ENCODE peak calls at places on chromosomes 16 and 17, in four cellular contexts. One of them, this sample, is unnamed.

GRCh38 chr17:78252111-78252634 is 20.7 kb downstream of the TMEM235 start:
- DNase-seq in WTC11: no peak
- DNase-seq in K562: no peak
- DNase-seq in HepG2: no peak
- DNase-seq in this sample: no peak

GRCh38 chr16:29743827-29744531 is 1.8 kb downstream of the C16orf54 start:
- DNase-seq in WTC11: no peak
- DNase-seq in K562: no peak
- DNase-seq in HepG2: no peak
- DNase-seq in this sample: no peak

GRCh38 chr17:79630821-79631639 is 20.2 kb upstream of the RBFOX3 start:
- DNase-seq in WTC11: peak; percentile 3
- DNase-seq in K562: no peak
- DNase-seq in HepG2: no peak
- DNase-seq in this sample: peak; percentile 22

GRCh38 chr16:318628-319027 is 33.9 kb downstream of the AXIN1 start:
- DNase-seq in WTC11: peak; percentile 82
- DNase-seq in K562: no peak
- DNase-seq in HepG2: peak; percentile 32
- DNase-seq in this sample: peak; percentile 58

GRCh38 chr17:75927286-75927922 is 13.4 kb downstream of the FBF1 start:
- DNase-seq in WTC11: peak; percentile 63
- DNase-seq in K562: peak; percentile 81
- DNase-seq in HepG2: peak; percentile 52
- DNase-seq in this sample: peak; percentile 75

GRCh38 chr16:85394511-85395206 is 218.5 kb upstream of the GSE1 start:
- DNase-seq in WTC11: peak; percentile 19
- DNase-seq in K562: no peak
- DNase-seq in HepG2: no peak
- DNase-seq in this sample: no peak

GRCh38 chr16:57759131-57759530 is 23.6 kb downstream of the KATNB1 start:
- DNase-seq in WTC11: no peak
- DNase-seq in K562: no peak
- DNase-seq in HepG2: no peak
- DNase-seq in this sample: no peak

GRCh38 chr17:76153640-76154039 is 12.6 kb upstream of the FOXJ1 start:
- DNase-seq in WTC11: no peak
- DNase-seq in K562: no peak
- DNase-seq in HepG2: peak; percentile 58
- DNase-seq in this sample: no peak

GRCh38 chr16:84985079-84986065 is 26.0 kb downstream of the ZDHHC7 start:
- DNase-seq in WTC11: no peak
- DNase-seq in K562: peak; percentile 41
- DNase-seq in HepG2: no peak
- DNase-seq in this sample: no peak

GRCh38 chr17:74759243-74759801 is 10.9 kb downstream of the NHERF1 start:
- DNase-seq in WTC11: no peak
- DNase-seq in K562: no peak
- DNase-seq in HepG2: no peak
- DNase-seq in this sample: peak; percentile 38

GRCh38 chr17:65115721-65116312 is 21.4 kb upstream of the RGS9 start:
- DNase-seq in WTC11: no peak
- DNase-seq in K562: no peak
- DNase-seq in HepG2: no peak
- DNase-seq in this sample: no peak

GRCh38 chr17:3681565-3681964 is 13.0 kb downstream of the EMC6 start:
- DNase-seq in WTC11: no peak
- DNase-seq in K562: no peak
- DNase-seq in HepG2: no peak
- DNase-seq in this sample: no peak

GRCh38 chr16:88369447-88370008 is 13.2 kb upstream of the ZNF469 start:
- DNase-seq in WTC11: no peak
- DNase-seq in K562: no peak
- DNase-seq in HepG2: no peak
- DNase-seq in this sample: no peak

GRCh38 chr16:84284168-84284722 is 10.4 kb upstream of the WFDC1 start:
- DNase-seq in WTC11: peak; percentile 55
- DNase-seq in K562: peak; percentile 35
- DNase-seq in HepG2: peak; percentile 48
- DNase-seq in this sample: peak; percentile 70

DNA sequence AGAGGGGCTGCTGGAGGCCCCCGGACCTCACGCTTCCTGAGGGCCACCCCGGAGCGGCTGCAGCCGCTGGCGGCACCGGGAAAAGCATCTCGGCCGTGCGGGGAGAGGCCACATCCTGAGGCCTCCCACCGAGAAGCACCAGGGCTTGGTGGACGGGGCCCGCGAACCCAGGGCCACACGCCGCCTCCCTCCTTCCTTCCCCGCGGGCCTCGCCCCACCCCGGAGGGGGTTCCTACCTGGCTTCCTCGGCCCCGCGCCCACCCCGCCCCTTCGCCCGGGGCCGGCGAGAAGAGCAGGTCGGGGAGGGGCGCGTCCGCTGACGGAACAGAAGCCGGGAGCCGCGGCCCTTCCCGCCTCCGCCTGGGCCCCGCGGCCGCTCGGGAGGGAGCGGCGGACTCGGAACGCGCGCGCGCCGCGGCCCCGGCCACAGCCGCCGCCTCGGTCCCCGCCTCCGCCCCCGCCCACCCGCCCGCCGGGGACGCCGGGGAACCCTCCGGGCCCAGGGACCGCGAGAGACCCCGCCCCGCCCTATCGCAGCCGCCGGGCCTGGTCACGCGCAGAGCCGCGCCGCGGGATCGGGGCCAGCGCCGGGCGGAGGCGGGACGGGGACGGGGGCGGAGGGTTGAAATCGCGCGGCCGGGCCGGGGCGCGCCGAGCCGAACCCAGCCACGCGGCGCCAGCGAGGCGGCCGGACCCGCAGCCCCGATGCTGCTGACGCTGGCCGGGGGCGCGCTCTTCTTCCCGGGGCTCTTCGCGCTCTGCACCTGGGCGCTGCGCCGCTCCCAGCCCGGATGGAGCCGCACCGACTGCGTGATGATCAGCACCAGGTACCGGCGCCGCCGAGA is at the start of gene TLCD3A:
- DNase-seq in WTC11: peak; percentile 70
- DNase-seq in K562: peak; percentile 83
- DNase-seq in HepG2: no peak
- DNase-seq in this sample: peak; percentile 95
- TF ChIP-seq FOXJ3 in WTC11: no peak
- TF ChIP-seq FOXJ3 in K562: no peak
- TF ChIP-seq FOXJ3 in HepG2: no peak
- TF ChIP-seq FOXJ3 in this sample: no peak

GRCh38 chr17:8696951-8697745 is 47.5 kb downstream of the CCDC42 start:
- DNase-seq in WTC11: peak; percentile 57
- DNase-seq in K562: no peak
- DNase-seq in HepG2: peak; percentile 42
- DNase-seq in this sample: peak; percentile 47

GRCh38 chr17:8700546-8700945 is 44.1 kb downstream of the CCDC42 start:
- DNase-seq in WTC11: no peak
- DNase-seq in K562: no peak
- DNase-seq in HepG2: no peak
- DNase-seq in this sample: no peak

GRCh38 chr17:8696456-8696855 is 48.2 kb downstream of the CCDC42 start:
- DNase-seq in WTC11: peak; percentile 28
- DNase-seq in K562: no peak
- DNase-seq in HepG2: no peak
- DNase-seq in this sample: no peak

GRCh38 chr17:8695916-8696415 is 48.7 kb downstream of the CCDC42 start:
- DNase-seq in WTC11: no peak
- DNase-seq in K562: no peak
- DNase-seq in HepG2: no peak
- DNase-seq in this sample: no peak

DNA sequence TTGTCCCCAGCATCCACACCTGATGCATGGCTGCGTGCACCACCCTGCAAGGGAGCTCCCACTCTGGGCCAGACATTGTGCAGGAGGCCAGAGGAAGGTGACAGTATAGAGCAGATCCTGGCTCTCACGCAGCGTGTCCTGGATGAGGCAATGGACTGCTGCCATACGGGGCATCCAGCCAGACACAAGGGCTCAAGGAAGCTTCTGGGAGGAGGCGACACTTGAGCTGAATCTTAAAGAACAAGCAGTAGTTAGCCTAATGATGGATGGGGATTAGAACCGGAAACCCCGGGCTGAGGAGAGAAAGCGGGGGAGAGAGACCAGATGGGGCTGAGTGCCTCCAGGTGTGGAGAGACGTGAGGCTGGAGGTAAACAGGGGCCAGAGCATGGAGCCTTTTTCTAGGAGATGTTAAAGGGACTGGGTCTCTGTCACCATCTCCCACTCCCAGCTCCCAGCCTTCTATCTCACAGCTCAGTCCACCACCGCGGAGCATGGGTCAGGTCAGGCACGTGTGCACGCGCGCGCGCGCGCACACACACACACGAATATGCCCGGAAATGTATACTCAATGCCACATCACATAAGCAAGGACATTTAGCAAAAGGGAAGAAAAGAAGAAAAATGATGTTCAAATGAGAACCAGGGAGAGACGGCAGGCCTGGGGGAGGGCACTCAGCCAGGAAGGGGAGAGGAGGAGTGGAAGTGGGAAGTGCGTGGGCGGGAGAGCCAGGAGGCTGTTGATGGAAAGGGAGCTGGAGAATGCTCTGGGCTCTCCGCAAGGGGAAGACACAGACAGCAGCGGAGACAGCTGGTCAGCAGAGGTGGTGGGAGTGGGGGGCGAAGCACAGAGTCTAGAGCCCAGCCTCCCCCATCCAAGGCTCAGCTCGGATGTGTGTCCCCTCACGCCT is 46.2 kb downstream of the CCDC42 start:
- DNase-seq in WTC11: no peak
- DNase-seq in K562: peak; percentile 52
- DNase-seq in HepG2: no peak
- DNase-seq in this sample: peak; percentile 55
- TF ChIP-seq FOXJ3 in WTC11: no peak
- TF ChIP-seq FOXJ3 in K562: no peak
- TF ChIP-seq FOXJ3 in HepG2: no peak
- TF ChIP-seq FOXJ3 in this sample: no peak

GRCh38 chr17:80968602-80969029 is 23.0 kb upstream of the CHMP6 start:
- DNase-seq in WTC11: no peak
- DNase-seq in K562: no peak
- DNase-seq in HepG2: no peak
- DNase-seq in this sample: peak; percentile 86

GRCh38 chr17:80969674-80970043 is 22.0 kb upstream of the CHMP6 start:
- DNase-seq in WTC11: no peak
- DNase-seq in K562: no peak
- DNase-seq in HepG2: no peak
- DNase-seq in this sample: no peak

GRCh38 chr17:80970762-80971703 is 20.6 kb upstream of the CHMP6 start:
- DNase-seq in WTC11: no peak
- DNase-seq in K562: peak; percentile 28
- DNase-seq in HepG2: no peak
- DNase-seq in this sample: peak; percentile 67

GRCh38 chr17:80969030-80969673 is 22.5 kb upstream of the CHMP6 start:
- DNase-seq in WTC11: no peak
- DNase-seq in K562: peak; percentile 47
- DNase-seq in HepG2: no peak
- DNase-seq in this sample: peak; percentile 56

GRCh38 chr17:80970044-80970761 is 21.4 kb upstream of the CHMP6 start:
- DNase-seq in WTC11: peak; percentile 58
- DNase-seq in K562: peak; percentile 40
- DNase-seq in HepG2: no peak
- DNase-seq in this sample: peak; percentile 82
- TF ChIP-seq FOXJ3 in WTC11: no peak
- TF ChIP-seq FOXJ3 in K562: no peak
- TF ChIP-seq FOXJ3 in HepG2: no peak
- TF ChIP-seq FOXJ3 in this sample: no peak

DNA sequence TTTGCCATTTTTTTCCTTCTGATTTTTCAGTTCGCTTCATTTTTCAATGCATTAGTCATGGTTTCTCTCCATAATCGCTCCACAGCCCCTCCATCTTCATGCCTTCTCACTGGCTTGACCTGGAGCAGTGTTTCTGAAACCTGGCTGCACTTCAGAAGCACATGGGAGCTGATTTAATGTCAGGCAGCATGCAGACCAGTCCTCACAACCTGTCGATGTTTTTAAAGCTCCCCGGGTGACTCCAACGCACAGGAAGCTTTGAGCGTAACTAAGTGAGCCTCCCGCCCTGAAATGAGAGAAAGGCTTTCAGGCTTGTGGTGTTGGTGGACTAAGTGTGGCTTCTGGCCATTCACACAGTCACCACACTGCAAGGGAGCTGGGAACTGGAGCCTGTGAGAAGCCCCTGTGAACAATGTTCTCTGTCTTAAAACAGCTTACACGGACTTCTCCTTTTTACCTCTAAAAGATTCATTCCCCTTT is 16.8 kb upstream of the DRG2 start:
- DNase-seq in WTC11: no peak
- DNase-seq in K562: peak; percentile 39
- DNase-seq in HepG2: no peak
- DNase-seq in this sample: no peak
- TF ChIP-seq FOXJ3 in WTC11: no peak
- TF ChIP-seq FOXJ3 in K562: no peak
- TF ChIP-seq FOXJ3 in HepG2: no peak
- TF ChIP-seq FOXJ3 in this sample: no peak

This sample was measured in SK-N-SH.